ENCODE peak calls at places on chromosomes 11 and 22, in ten cellular contexts. Z is GM20000; X is stimulated activated naive CD8-positive, alpha-beta T cell treated with anti-CD3 and anti-CD28 coated beads, Interleukin-15, amount 100 ng/mL, for 72 hours; K is NCI-H1105; W is Daoy; B is activated CD4-positive, alpha-beta T cell treated with anti-CD3 and anti-CD28 coated beads for 24 hours; M is T-helper 1 cell; G is ACHN; I is SHP77; R is lower leg skin. L is an unnamed sample.

GRCh38 chr11:118625976-118626375 is 18.6 kb downstream of the PHLDB1 start:
- DNase-seq in X (no peak), M (no peak), I (no peak), B (no peak), Z (no peak), W (peak; percentile 19), G (no peak), R (no peak), K (peak; percentile 67), L (no peak)

GRCh38 chr11:12042215-12042676 is 33.8 kb upstream of the DKK3 start:
- DNase-seq in W (peak; percentile 65), R (no peak), I (no peak), G (peak; percentile 97), X (no peak), B (no peak), K (no peak), Z (no peak), M (no peak), L (no peak)

GRCh38 chr11:35173011-35173511 is 34.1 kb downstream of the CD44 start:
- DNase-seq in K (no peak), X (no peak), I (no peak), M (no peak), W (no peak), Z (peak; percentile 15), G (no peak), R (no peak), B (no peak), L (no peak)

GRCh38 chr22:34800265-34800664 is 265.7 kb upstream of the ISX start:
- DNase-seq in Z (no peak), K (peak; percentile 18), M (no peak), G (no peak), W (no peak), I (no peak), X (no peak), B (no peak), R (no peak), L (no peak)

GRCh38 chr11:105022998-105023397 is at the start of gene CASP5:
- DNase-seq in M (no peak), R (no peak), X (no peak), Z (no peak), G (no peak), K (no peak), I (no peak), B (no peak), W (no peak), L (no peak)

GRCh38 chr22:37582526-37582925 is 2.6 kb upstream of the LGALS2 start:
- DNase-seq in G (no peak), I (no peak), M (no peak), Z (no peak), B (no peak), R (no peak), X (no peak), W (no peak), K (no peak), L (no peak)

GRCh38 chr11:103894034-103894433 is 142.4 kb upstream of the DDI1 start:
- DNase-seq in X (no peak), Z (no peak), M (no peak), K (no peak), R (no peak), B (no peak), I (no peak), W (no peak), G (no peak), L (no peak)

GRCh38 chr11:8237453-8237852 is 26.2 kb downstream of the LMO1 start:
- DNase-seq in K (no peak), X (no peak), M (no peak), W (no peak), B (no peak), Z (no peak), R (no peak), G (no peak), I (no peak), L (peak; percentile 35)

GRCh38 chr11:92667446-92668165 is 301.8 kb upstream of the MTNR1B start:
- DNase-seq in G (no peak), X (no peak), K (no peak), R (no peak), W (no peak), B (no peak), M (no peak), I (peak; percentile 35), Z (no peak), L (no peak)

GRCh38 chr11:45216031-45216430 is 69.6 kb downstream of the PRDM11 start:
- DNase-seq in R (no peak), B (no peak), W (no peak), M (no peak), X (no peak), I (no peak), Z (no peak), G (no peak), K (no peak), L (no peak)

GRCh38 chr11:103673773-103674172 is 362.7 kb upstream of the DDI1 start:
- DNase-seq in M (no peak), K (no peak), G (no peak), B (no peak), I (no peak), R (no peak), W (no peak), Z (no peak), X (no peak), L (no peak)

GRCh38 chr11:82233211-82233610 is 500.5 kb downstream of the FAM181B start:
- DNase-seq in W (no peak), K (no peak), X (no peak), G (no peak), M (no peak), R (no peak), Z (no peak), I (no peak), B (no peak), L (no peak)

GRCh38 chr11:118076754-118077281 is at the start of gene TMPRSS4:
- DNase-seq in G (no peak), M (no peak), I (no peak), Z (no peak), X (no peak), R (no peak), W (no peak), B (no peak), K (peak; percentile 93), L (no peak)

GRCh38 chr11:72793081-72793451 is 781 bp downstream of the STARD10 start:
- DNase-seq in B (no peak), G (no peak), K (no peak), R (no peak), Z (no peak), I (no peak), X (no peak), W (no peak), M (no peak), L (no peak)

GRCh38 chr11:110098645-110099044 is 5.5 kb downstream of the ZC3H12C start:
- DNase-seq in K (no peak), R (no peak), W (no peak), B (no peak), X (no peak), Z (no peak), M (no peak), G (no peak), I (no peak), L (no peak)

GRCh38 chr22:49934891-49935557 is 16.6 kb downstream of the CRELD2 start:
- DNase-seq in K (no peak), X (peak; percentile 75), B (peak; percentile 88), I (peak; percentile 41), Z (peak; percentile 90), M (peak; percentile 85), W (peak; percentile 62), R (peak; percentile 79), G (peak; percentile 60), L (peak; percentile 93)

GRCh38 chr22:25942989-25943411 is 201.0 kb downstream of the MYO18B start:
- DNase-seq in G (no peak), K (peak; percentile 80), X (no peak), Z (no peak), I (peak; percentile 94), M (no peak), W (peak; percentile 76), B (no peak), R (no peak), L (no peak)

GRCh38 chr11:122852071-122852831 is 14.0 kb downstream of the CRTAM start:
- DNase-seq in I (no peak), M (no peak), W (peak; percentile 49), B (peak; percentile 18), X (no peak), G (no peak), Z (no peak), R (no peak), K (no peak), L (no peak)

GRCh38 chr11:96280444-96280843 is 62.6 kb downstream of the MAML2 start:
- DNase-seq in I (no peak), G (no peak), X (no peak), M (no peak), W (no peak), B (no peak), R (no peak), K (no peak), Z (no peak), L (no peak)

GRCh38 chr11:316891-317291 is 3.1 kb downstream of the IFITM1 start:
- DNase-seq in W (no peak), I (no peak), R (no peak), M (no peak), K (no peak), Z (no peak), G (no peak), B (no peak), X (no peak), L (no peak)

GRCh38 chr22:37242395-37242918 is 1.6 kb downstream of the RAC2 start:
- DNase-seq in B (peak; percentile 84), G (peak; percentile 31), X (peak; percentile 86), R (peak; percentile 63), K (no peak), M (peak; percentile 82), W (peak; percentile 81), I (no peak), Z (peak; percentile 86), L (peak; percentile 81)

GRCh38 chr11:45485070-45485716 is 180.2 kb downstream of the CHST1 start:
- DNase-seq in R (no peak), Z (no peak), I (no peak), W (no peak), G (no peak), K (no peak), B (no peak), X (no peak), M (no peak), L (no peak)

GRCh38 chr11:110858556-110858921 is 146.3 kb upstream of the ARHGAP20 start:
- DNase-seq in X (no peak), I (no peak), W (no peak), M (no peak), K (no peak), G (no peak), R (peak; percentile 53), Z (no peak), B (no peak), L (no peak)

GRCh38 chr22:26892401-26893033 is 235.1 kb downstream of the MIAT start:
- DNase-seq in W (peak; percentile 73), X (no peak), I (peak; percentile 91), R (no peak), Z (no peak), K (peak; percentile 87), G (no peak), M (no peak), B (no peak), L (no peak)

GRCh38 chr11:119797736-119798135 is 68.7 kb upstream of the NECTIN1 start:
- DNase-seq in W (no peak), G (no peak), K (no peak), R (no peak), I (no peak), X (no peak), Z (no peak), B (no peak), M (no peak), L (no peak)

GRCh38 chr22:17920145-17920605 is 104.2 kb downstream of the MICAL3 start:
- DNase-seq in I (peak; percentile 21), R (no peak), X (no peak), Z (no peak), B (no peak), M (no peak), K (no peak), W (peak; percentile 61), G (no peak), L (no peak)

GRCh38 chr11:17561466-17562001 is 14.5 kb downstream of the OTOG start:
- DNase-seq in R (no peak), G (no peak), K (no peak), X (no peak), B (no peak), I (no peak), Z (no peak), W (no peak), M (no peak), L (peak; percentile 31)

GRCh38 chr22:43974028-43974545 is 18.8 kb downstream of the SAMM50 start:
- DNase-seq in B (no peak), X (no peak), M (no peak), K (no peak), Z (no peak), W (no peak), R (no peak), I (no peak), G (no peak), L (peak; percentile 27)

L was measured in right lobe of liver.